ENCODE peak calls at places on chromosomes 12 and 14, in ten cellular contexts. T, K, B, J, Y, D, F, E, S and W are unnamed samples.

GRCh38 chr12:916240-916639 is 33.3 kb downstream of the RAD52 start:
- DNase-seq in T (no peak), K (no peak), B (peak; percentile 22), J (no peak), Y (no peak), D (no peak), F (no peak), E (peak; percentile 24), S (no peak), W (no peak)

GRCh38 chr12:32494676-32495075 is 95.3 kb downstream of the FGD4 start:
- DNase-seq in T (no peak), K (no peak), B (no peak), J (peak; percentile 9), Y (no peak), D (no peak), F (no peak), E (no peak), S (no peak), W (no peak)

GRCh38 chr14:74962059-74962458 is 6.7 kb upstream of the PGF start:
- DNase-seq in T (no peak), K (no peak), B (no peak), J (no peak), Y (no peak), D (no peak), F (no peak), E (no peak), S (no peak), W (no peak)

GRCh38 chr12:4962539-4963486 is 53.1 kb downstream of the KCNA1 start:
- DNase-seq in T (no peak), K (no peak), B (no peak), J (peak; percentile 8), Y (no peak), D (no peak), F (peak; percentile 39), E (no peak), S (no peak), W (no peak)

GRCh38 chr12:45893240-45893639 is 97.1 kb downstream of the SCAF11 start:
- DNase-seq in T (no peak), K (no peak), B (no peak), J (peak; percentile 27), Y (no peak), D (no peak), F (no peak), E (no peak), S (peak; percentile 16), W (no peak)

GRCh38 chr14:103016071-103016470 is 41.3 kb downstream of the CDC42BPB start:
- DNase-seq in T (no peak), K (no peak), B (peak; percentile 26), J (no peak), Y (no peak), D (no peak), F (no peak), E (peak; percentile 48), S (no peak), W (no peak)

GRCh38 chr12:30822385-30823139 is 67.8 kb upstream of the CAPRIN2 start:
- DNase-seq in T (peak; percentile 81), K (peak; percentile 69), B (peak; percentile 68), J (peak; percentile 75), Y (peak; percentile 76), D (peak; percentile 62), F (peak; percentile 46), E (peak; percentile 51), S (peak; percentile 10), W (peak; percentile 63)

GRCh38 chr14:20657216-20658211 is 16.0 kb upstream of the OR6S1 start:
- DNase-seq in T (no peak), K (no peak), B (no peak), J (no peak), Y (no peak), D (no peak), F (no peak), E (no peak), S (peak; percentile 4), W (no peak)

GRCh38 chr14:51368721-51369163 is 128.7 kb downstream of the TMX1 start:
- DNase-seq in T (no peak), K (no peak), B (no peak), J (peak; percentile 94), Y (no peak), D (no peak), F (peak; percentile 81), E (no peak), S (peak; percentile 89), W (peak; percentile 73)

GRCh38 chr14:51365241-51365940 is 125.3 kb downstream of the TMX1 start:
- DNase-seq in T (no peak), K (no peak), B (no peak), J (peak; percentile 67), Y (no peak), D (no peak), F (no peak), E (no peak), S (no peak), W (no peak)

GRCh38 chr14:51367600-51367931 is 127.5 kb downstream of the TMX1 start:
- DNase-seq in T (no peak), K (no peak), B (no peak), J (peak; percentile 24), Y (no peak), D (no peak), F (peak; percentile 51), E (no peak), S (peak; percentile 83), W (peak; percentile 29)

GRCh38 chr14:51369814-51370213 is 129.8 kb downstream of the TMX1 start:
- DNase-seq in T (no peak), K (no peak), B (no peak), J (no peak), Y (no peak), D (no peak), F (no peak), E (no peak), S (no peak), W (no peak)

DNA sequence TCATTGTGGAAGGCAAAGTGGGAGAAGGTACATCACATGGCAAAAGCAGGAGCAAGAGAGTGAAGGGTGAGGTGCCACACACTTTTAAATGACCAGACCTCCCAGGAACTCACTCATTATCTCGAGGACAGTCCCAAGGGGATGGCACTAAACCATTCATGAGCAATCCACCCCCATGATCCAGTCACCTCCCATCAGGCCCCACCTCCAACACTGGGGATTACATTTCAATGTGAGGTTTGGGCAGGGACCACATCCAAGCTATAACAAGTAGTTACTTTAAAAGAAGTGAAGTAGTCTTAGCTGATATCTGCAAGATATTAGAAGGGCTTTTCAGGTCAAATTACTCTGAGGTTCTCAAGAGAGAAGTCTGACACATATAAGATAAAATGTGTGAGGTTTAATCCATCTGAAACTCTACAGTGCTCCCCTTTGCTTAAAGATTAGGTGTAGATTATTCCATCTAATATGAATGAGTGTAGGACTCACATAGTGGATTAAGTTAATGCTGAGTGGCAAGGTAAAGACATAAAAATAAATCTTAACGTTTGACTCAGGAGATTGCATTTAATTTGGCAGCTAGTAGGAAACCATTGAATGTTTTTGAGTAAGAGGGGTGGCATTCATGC is 130.8 kb downstream of the TMX1 start:
- DNase-seq in T (no peak), K (no peak), B (no peak), J (peak; percentile 18), Y (no peak), D (no peak), F (no peak), E (no peak), S (no peak), W (no peak)
- H3K4me1 ChIP-seq in T (peaks cover 2% of the 10 kb centered on the region), K (peaks cover 24% of the 10 kb centered on the region), B (peaks cover 5% of the 10 kb centered on the region), J (no peaks in the 10 kb centered on the region), Y (peaks cover 4% of the 10 kb centered on the region), D (no peaks in the 10 kb centered on the region), F (peaks cover 3% of the 10 kb centered on the region), E (no peaks in the 10 kb centered on the region), S (peaks cover 9% of the 10 kb centered on the region), W (peaks cover 22% of the 10 kb centered on the region)

GRCh38 chr14:104561661-104562495 is 17.7 kb upstream of the C14orf180 start:
- DNase-seq in T (no peak), K (no peak), B (no peak), J (no peak), Y (no peak), D (no peak), F (no peak), E (peak; percentile 7), S (no peak), W (no peak)

GRCh38 chr14:104563191-104563741 is 16.3 kb upstream of the C14orf180 start:
- DNase-seq in T (no peak), K (no peak), B (no peak), J (no peak), Y (no peak), D (no peak), F (no peak), E (no peak), S (no peak), W (no peak)

GRCh38 chr14:104564744-104565679 is 14.6 kb upstream of the C14orf180 start:
- DNase-seq in T (no peak), K (no peak), B (no peak), J (no peak), Y (no peak), D (no peak), F (no peak), E (no peak), S (no peak), W (no peak)

GRCh38 chr14:104562606-104563005 is 17.0 kb upstream of the C14orf180 start:
- DNase-seq in T (no peak), K (no peak), B (no peak), J (no peak), Y (no peak), D (no peak), F (no peak), E (peak; percentile 7), S (no peak), W (no peak)

DNA sequence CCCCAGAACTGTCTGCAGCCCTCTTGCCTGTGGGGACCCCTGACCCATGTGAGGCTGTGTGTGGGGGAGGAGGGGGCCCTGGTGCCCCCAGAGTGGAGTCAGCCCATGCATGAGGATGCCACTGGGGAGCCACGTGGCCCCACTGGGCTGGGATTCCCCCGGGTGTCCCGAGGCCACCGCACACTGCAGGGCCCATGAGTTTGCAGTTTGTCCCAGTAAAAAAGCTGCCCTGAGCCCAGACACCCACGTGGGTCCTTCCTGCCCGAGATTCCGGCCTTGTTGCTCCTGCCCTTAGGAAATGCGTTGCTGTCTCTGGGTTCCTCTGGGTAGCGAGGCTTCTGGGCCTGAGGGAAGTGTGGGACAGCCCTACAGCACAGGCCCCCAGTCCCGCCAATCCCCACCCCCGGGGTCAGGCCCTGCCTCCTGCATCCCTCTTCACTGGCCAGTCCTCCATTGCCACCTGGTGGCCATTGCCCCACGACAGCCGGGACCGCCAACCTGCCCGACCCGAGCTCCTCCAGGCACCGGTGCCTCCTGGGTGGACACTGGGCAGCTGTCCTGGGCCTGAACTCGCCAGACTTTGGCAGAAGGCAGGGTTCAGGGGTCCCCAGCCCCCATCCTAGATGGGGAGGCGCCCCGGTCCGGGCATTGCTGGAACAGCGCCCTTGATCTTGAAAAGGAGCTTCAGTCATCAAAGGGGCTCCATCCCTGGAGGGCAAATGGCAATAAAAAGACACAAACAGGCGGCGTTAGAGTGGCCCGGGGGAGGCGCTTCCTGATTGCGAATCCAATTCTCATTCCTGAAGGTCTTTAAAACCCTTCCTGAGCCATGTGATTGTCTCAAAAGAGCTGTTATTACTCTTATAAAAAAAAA is 15.6 kb upstream of the C14orf180 start:
- DNase-seq in T (peak; percentile 61), K (peak; percentile 82), B (peak; percentile 67), J (peak; percentile 63), Y (peak; percentile 81), D (peak; percentile 65), F (no peak), E (peak; percentile 67), S (peak; percentile 34), W (no peak)
- H3K4me1 ChIP-seq in T (no peaks in the 10 kb centered on the region), K (peaks cover 8% of the 10 kb centered on the region), B (peaks cover 26% of the 10 kb centered on the region), J (peaks cover 8% of the 10 kb centered on the region), Y (no peaks in the 10 kb centered on the region), D (peaks cover 4% of the 10 kb centered on the region), F (no peaks in the 10 kb centered on the region), E (no peaks in the 10 kb centered on the region), S (no peaks in the 10 kb centered on the region), W (peaks cover 13% of the 10 kb centered on the region)

GRCh38 chr12:81330480-81330879 is 252.6 kb downstream of the ACSS3 start:
- DNase-seq in T (no peak), K (no peak), B (no peak), J (no peak), Y (no peak), D (no peak), F (no peak), E (no peak), S (no peak), W (no peak)

GRCh38 chr12:81332054-81332453 is 254.2 kb downstream of the ACSS3 start:
- DNase-seq in T (no peak), K (no peak), B (no peak), J (no peak), Y (no peak), D (no peak), F (no peak), E (no peak), S (no peak), W (no peak)

GRCh38 chr12:81337891-81338290 is 260.0 kb downstream of the ACSS3 start:
- DNase-seq in T (no peak), K (no peak), B (no peak), J (peak; percentile 21), Y (no peak), D (no peak), F (peak; percentile 11), E (no peak), S (no peak), W (no peak)

GRCh38 chr12:81329088-81329487 is 251.2 kb downstream of the ACSS3 start:
- DNase-seq in T (no peak), K (no peak), B (no peak), J (peak; percentile 6), Y (no peak), D (no peak), F (peak; percentile 2), E (no peak), S (peak; percentile 2), W (no peak)

GRCh38 chr12:81333812-81334211 is 255.9 kb downstream of the ACSS3 start:
- DNase-seq in T (no peak), K (no peak), B (no peak), J (no peak), Y (no peak), D (no peak), F (no peak), E (no peak), S (no peak), W (no peak)
- H3K4me1 ChIP-seq in T (no peaks in the 10 kb centered on the region), K (no peaks in the 10 kb centered on the region), B (no peaks in the 10 kb centered on the region), J (no peaks in the 10 kb centered on the region), Y (no peaks in the 10 kb centered on the region), D (no peaks in the 10 kb centered on the region), F (no peaks in the 10 kb centered on the region), E (no peaks in the 10 kb centered on the region), S (no peaks in the 10 kb centered on the region), W (no peaks in the 10 kb centered on the region)

DNA sequence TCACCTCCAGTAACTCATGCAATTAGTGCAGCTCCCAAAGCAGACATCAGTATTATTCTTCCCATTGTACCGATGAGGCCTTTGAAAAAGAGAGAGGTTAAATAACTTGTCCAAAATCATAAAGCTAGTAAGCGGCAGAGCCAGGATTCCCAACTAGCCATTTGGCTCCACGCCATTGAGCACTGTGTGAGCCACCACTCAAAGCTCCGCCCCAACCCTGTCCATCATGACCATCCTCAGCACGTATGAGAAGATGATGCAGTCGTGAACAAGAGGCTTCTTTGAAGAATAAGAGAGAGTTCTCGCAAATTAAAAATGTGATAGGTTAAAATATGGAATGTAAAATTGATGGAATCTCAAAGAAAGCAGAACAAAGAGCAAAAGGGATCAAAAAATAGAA is 14.6 kb downstream of the CLMN start:
- DNase-seq in T (no peak), K (no peak), B (no peak), J (no peak), Y (no peak), D (no peak), F (no peak), E (no peak), S (no peak), W (no peak)
- H3K4me1 ChIP-seq in T (peaks cover 5% of the 10 kb centered on the region), K (no peaks in the 10 kb centered on the region), B (peaks cover 67% of the 10 kb centered on the region), J (peaks cover 13% of the 10 kb centered on the region), Y (no peaks in the 10 kb centered on the region), D (no peaks in the 10 kb centered on the region), F (no peaks in the 10 kb centered on the region), E (no peaks in the 10 kb centered on the region), S (peaks cover 2% of the 10 kb centered on the region), W (peaks cover 54% of the 10 kb centered on the region)